ENCODE peak calls at places on chromosomes 11 and 22, in seven cellular contexts. K, W, J, L, F, R and B are unnamed samples. For H3K4me1 and H3K27me3, the result is how much of the 10 kb centered on the place peaks cover.

GRCh38 chr11:62152245-62153086 is 28.7 kb downstream of the INCENP start:
- DNase-seq in W (no peak), J (no peak), L (no peak), R (no peak), K (no peak), F (no peak), B (no peak)

GRCh38 chr11:16874275-16874975 is 136.0 kb downstream of the C11orf58 start:
- DNase-seq in L (no peak), F (no peak), W (no peak), R (no peak), K (no peak), J (no peak), B (no peak)

GRCh38 chr11:60594998-60595637 is 79.9 kb downstream of the MS4A13 start:
- DNase-seq in J (no peak), L (no peak), W (no peak), R (no peak), K (no peak), F (no peak), B (no peak)

GRCh38 chr22:50700387-50701075 is 27.9 kb downstream of the SHANK3 start:
- DNase-seq in F (no peak), K (no peak), W (no peak), R (no peak), J (no peak), L (no peak), B (no peak)

GRCh38 chr11:69144316-69144715 is 11.4 kb upstream of the SMIM38 start:
- DNase-seq in K (no peak), W (no peak), R (no peak), J (no peak), L (no peak), F (no peak), B (peak)

GRCh38 chr11:62682518-62682917 is 3.6 kb upstream of the UBXN1 start:
- DNase-seq in J (no peak), F (no peak), R (no peak), L (no peak), K (no peak), W (no peak), B (no peak)

GRCh38 chr22:20080776-20081654 is 974 bp downstream of the DGCR8 start:
- DNase-seq in F (no peak), K (peak), W (peak), J (peak), R (peak), L (peak), B (peak)

GRCh38 chr22:37609240-37610152 is 862 bp downstream of the GGA1 start:
- DNase-seq in F (no peak), R (peak), J (peak), K (no peak), L (peak), W (peak), B (peak)

GRCh38 chr22:29951675-29952413 is 68.9 kb downstream of the MTMR3 start:
- DNase-seq in K (no peak), R (peak), L (peak), F (no peak), W (peak), J (no peak), B (no peak)

GRCh38 chr11:86919557-86920210 is 35.5 kb downstream of the FZD4 start:
- DNase-seq in R (peak), L (peak), J (peak), K (peak), W (peak), F (no peak), B (peak)

GRCh38 chr11:44235765-44236201 is 74.2 kb downstream of the ALX4 start:
- DNase-seq in L (peak), K (no peak), R (no peak), W (no peak), J (no peak), F (no peak), B (peak)

GRCh38 chr22:30265851-30266444 is 703 bp downstream of the OSM start:
- DNase-seq in K (no peak), F (no peak), J (no peak), R (no peak), L (no peak), W (peak), B (no peak)

GRCh38 chr11:46382644-46383403 is 1.4 kb downstream of the MDK start:
- DNase-seq in W (no peak), F (no peak), R (no peak), L (peak), J (peak), K (no peak), B (peak)

DNA sequence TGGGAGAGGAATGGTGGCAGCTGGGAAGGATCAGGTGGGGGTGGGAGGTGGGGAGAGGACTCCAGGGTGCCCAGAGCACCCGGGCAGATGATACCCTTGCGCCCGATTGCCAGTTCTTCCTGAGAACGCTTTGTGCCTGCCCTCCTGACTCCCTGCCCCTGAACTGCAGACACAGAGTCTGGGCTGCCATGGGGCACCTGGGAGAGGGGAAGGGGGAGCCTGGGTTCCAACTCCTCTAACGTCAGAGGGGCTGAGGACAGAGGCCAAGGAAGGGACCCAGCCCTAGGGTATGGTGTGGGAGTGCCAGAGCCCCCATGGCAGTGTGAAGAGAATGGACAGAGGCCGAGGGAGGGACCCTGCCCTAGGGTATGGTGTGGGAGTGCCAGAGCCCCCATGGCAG is 920 bp upstream of the KCNK7 start:
- DNase-seq in F (no peak), R (no peak), J (no peak), W (no peak), K (no peak), L (no peak), B (no peak)
- H3K9ac ChIP-seq in F (no peak), R (no peak), J (no peak), W (no peak), K (no peak), L (no peak), B (no peak)

GRCh38 chr22:22810471-22810870 is 77.1 kb upstream of the IGLL5 start:
- DNase-seq in W (no peak), F (no peak), L (no peak), J (no peak), R (no peak), K (no peak), B (no peak)

GRCh38 chr22:22813126-22814075 is 74.2 kb upstream of the IGLL5 start:
- DNase-seq in F (no peak), J (no peak), L (no peak), K (no peak), W (no peak), R (no peak), B (no peak)

GRCh38 chr22:22810018-22810427 is 77.6 kb upstream of the IGLL5 start:
- DNase-seq in L (peak), R (no peak), J (no peak), W (peak), K (peak), F (no peak), B (peak)

GRCh38 chr22:22812031-22812905 is 75.3 kb upstream of the IGLL5 start:
- DNase-seq in R (no peak), L (no peak), W (no peak), K (no peak), J (no peak), F (no peak), B (no peak)

GRCh38 chr22:22811016-22812009 is 76.3 kb upstream of the IGLL5 start:
- DNase-seq in R (no peak), K (no peak), J (no peak), W (no peak), L (no peak), F (no peak), B (no peak)
- H3K4me1 ChIP-seq in R (under half), K (under half), J (under half), W (under half), L (under half), F (under half), B (under half)

DNA sequence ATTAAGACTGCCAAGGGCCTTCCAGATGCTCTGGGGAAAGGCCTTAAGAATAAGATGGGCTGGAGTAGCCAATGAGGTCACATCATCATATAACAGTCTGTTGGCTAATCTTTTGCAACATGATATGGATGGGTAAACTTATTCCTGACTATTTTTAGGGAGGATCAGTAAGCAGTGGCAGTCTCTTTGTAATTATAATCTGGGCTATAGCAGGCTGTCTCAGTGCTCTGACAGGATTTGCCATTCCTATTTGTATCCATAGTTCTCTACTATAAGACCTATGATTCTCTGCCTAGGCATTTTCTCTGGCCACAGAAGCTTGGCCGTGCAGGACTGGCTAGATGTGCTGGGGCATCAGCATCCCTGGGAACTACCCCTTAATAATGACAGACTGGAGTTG is 16.0 kb upstream of the CALCB start:
- DNase-seq in K (no peak), L (no peak), J (no peak), R (no peak), W (no peak), F (no peak), B (no peak)
- H3K27me3 ChIP-seq in K (under half), L (under half), J (under half), R (under half), W (under half), F (under half), B (under half)

DNA sequence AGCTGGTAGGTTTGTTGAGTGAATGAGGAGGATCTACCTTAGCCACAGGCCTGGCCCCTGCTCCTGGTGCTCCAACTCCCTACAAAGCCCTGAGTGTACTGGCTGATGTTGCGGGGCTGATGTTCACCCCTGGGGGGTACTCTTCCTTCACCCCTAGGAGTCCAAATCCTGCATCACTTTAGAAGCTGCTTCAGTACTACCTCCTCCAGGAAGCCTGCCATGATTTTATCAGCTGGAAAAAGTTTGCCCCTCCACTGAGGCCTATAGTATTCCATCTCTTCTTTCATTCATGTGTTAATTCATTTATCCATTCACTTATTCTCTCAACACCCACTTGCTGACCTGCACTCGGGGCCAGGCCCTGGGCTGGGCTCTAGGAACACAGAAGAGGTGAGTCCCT is 7.8 kb downstream of the SHISAL1 start:
- DNase-seq in F (no peak), R (no peak), K (no peak), J (no peak), L (no peak), W (no peak), B (no peak)
- H3K9ac ChIP-seq in F (no peak), R (no peak), K (no peak), J (no peak), L (no peak), W (no peak), B (peak)

GRCh38 chr11:72635931-72636330 is 38.3 kb downstream of the PDE2A start:
- DNase-seq in L (no peak), K (no peak), F (no peak), W (no peak), J (peak), R (no peak), B (no peak)
- H3K4me1 ChIP-seq in L (under half), K (under half), F (under half), W (under half), J (under half), R (under half), B (under half)

DNA sequence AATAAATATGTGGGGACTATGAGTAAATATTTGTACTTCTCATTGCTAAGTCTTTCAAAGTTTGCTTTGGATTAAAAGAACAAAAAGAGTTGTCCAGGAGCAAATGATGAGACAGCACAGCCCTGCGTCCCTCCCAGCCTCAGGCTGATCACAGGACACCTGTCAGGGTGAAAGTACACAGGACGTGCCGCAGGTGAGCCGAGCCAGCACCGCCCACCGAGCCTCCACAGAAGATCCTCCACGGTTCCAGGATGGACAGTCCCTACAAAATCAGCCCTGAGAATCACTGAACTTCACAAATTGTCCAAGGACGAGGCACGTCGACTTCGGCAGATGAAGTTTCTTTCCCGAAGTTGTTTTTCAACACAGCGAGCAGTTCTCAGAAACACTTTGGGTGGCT is 661.5 kb downstream of the BRD1 start:
- DNase-seq in W (no peak), K (no peak), J (no peak), L (no peak), F (no peak), R (no peak), B (no peak)
- H3K27me3 ChIP-seq in W (under half), K (under half), J (under half), L (under half), F (under half), R (under half), B (under half)